ENCODE peak calls at places on chromosomes 7 and 10, in seven cellular contexts. N, B, R, I, V, D and K are unnamed samples. For H3K79me1, the result is how much of the 10 kb centered on the place peaks cover.

GRCh38 chr10:51006686-51007085 is 67.6 kb upstream of the PRKG1 start:
- DNase-seq in N (no peak), B (no peak), R (no peak), I (no peak), V (no peak), D (no peak), K (no peak)

GRCh38 chr10:98555011-98555619 is 108.4 kb upstream of the HPS1 start:
- DNase-seq in N (no peak), B (no peak), R (no peak), I (no peak), V (no peak), D (no peak), K (peak)

GRCh38 chr7:142720140-142720773 is 29.0 kb upstream of the PRSS1 start:
- DNase-seq in N (no peak), B (no peak), R (no peak), I (no peak), V (no peak), D (no peak), K (no peak)

GRCh38 chr7:47483604-47484273 is 98.2 kb downstream of the TNS3 start:
- DNase-seq in N (peak), B (peak), R (no peak), I (no peak), V (no peak), D (no peak), K (peak)

GRCh38 chr10:4213441-4213840 is 428.4 kb upstream of the KLF6 start:
- DNase-seq in N (no peak), B (peak), R (no peak), I (no peak), V (no peak), D (no peak), K (no peak)

GRCh38 chr10:126170367-126170766 is 217.9 kb downstream of the ADAM12 start:
- DNase-seq in N (no peak), B (no peak), R (no peak), I (no peak), V (no peak), D (no peak), K (no peak)

GRCh38 chr10:44132361-44133289 is 252.3 kb downstream of the CXCL12 start:
- DNase-seq in N (no peak), B (no peak), R (no peak), I (no peak), V (no peak), D (no peak), K (no peak)

GRCh38 chr10:130387936-130388580 is 251.9 kb downstream of the GLRX3 start:
- DNase-seq in N (no peak), B (no peak), R (no peak), I (no peak), V (no peak), D (no peak), K (no peak)

GRCh38 chr7:86209036-86209435 is 434.7 kb upstream of the GRM3 start:
- DNase-seq in N (no peak), B (no peak), R (no peak), I (no peak), V (peak), D (no peak), K (no peak)

GRCh38 chr10:3366043-3366442 is 193.5 kb upstream of the PITRM1 start:
- DNase-seq in N (no peak), B (no peak), R (no peak), I (no peak), V (no peak), D (no peak), K (no peak)

GRCh38 chr7:91228327-91228726 is 35.9 kb upstream of the FZD1 start:
- DNase-seq in N (no peak), B (peak), R (no peak), I (no peak), V (no peak), D (no peak), K (peak)

GRCh38 chr7:128274890-128275603 is 34.0 kb downstream of the LEP start:
- DNase-seq in N (no peak), B (no peak), R (no peak), I (no peak), V (no peak), D (no peak), K (no peak)

GRCh38 chr10:36383349-36383748 is 741.3 kb upstream of the FZD8 start:
- DNase-seq in N (no peak), B (no peak), R (no peak), I (no peak), V (no peak), D (no peak), K (no peak)

GRCh38 chr7:26307226-26307625 is 15.6 kb downstream of the SNX10 start:
- DNase-seq in N (no peak), B (peak), R (no peak), I (no peak), V (no peak), D (peak), K (peak)

GRCh38 chr7:70463332-70463938 is 668.5 kb upstream of the GALNT17 start:
- DNase-seq in N (no peak), B (no peak), R (no peak), I (no peak), V (no peak), D (no peak), K (no peak)

GRCh38 chr10:44801383-44802327 is 109.5 kb upstream of the TMEM72 start:
- DNase-seq in N (no peak), B (peak), R (no peak), I (no peak), V (no peak), D (peak), K (peak)

GRCh38 chr10:116312534-116312933 is 11.7 kb upstream of the CCDC172 start:
- DNase-seq in N (no peak), B (no peak), R (no peak), I (no peak), V (no peak), D (no peak), K (no peak)

GRCh38 chr10:72276013-72276387 is 2.3 kb downstream of the DDIT4 start:
- DNase-seq in N (no peak), B (no peak), R (no peak), I (no peak), V (no peak), D (no peak), K (no peak)

GRCh38 chr7:23594879-23595604 is 2.1 kb upstream of the CCDC126 start:
- DNase-seq in N (peak), B (no peak), R (no peak), I (no peak), V (no peak), D (peak), K (peak)

GRCh38 chr7:1487466-1487865 is 16.7 kb downstream of the INTS1 start:
- DNase-seq in N (no peak), B (no peak), R (no peak), I (no peak), V (no peak), D (no peak), K (no peak)

GRCh38 chr10:18409599-18410397 is 241.6 kb downstream of the NSUN6 start:
- DNase-seq in N (no peak), B (no peak), R (no peak), I (no peak), V (no peak), D (no peak), K (no peak)

GRCh38 chr10:18417950-18418527 is 233.3 kb downstream of the NSUN6 start:
- DNase-seq in N (no peak), B (no peak), R (no peak), I (no peak), V (no peak), D (no peak), K (no peak)

GRCh38 chr10:18419945-18420344 is 231.4 kb downstream of the NSUN6 start:
- DNase-seq in N (no peak), B (no peak), R (no peak), I (no peak), V (no peak), D (peak), K (no peak)

GRCh38 chr10:18418579-18419210 is 232.7 kb downstream of the NSUN6 start:
- DNase-seq in N (no peak), B (peak), R (no peak), I (no peak), V (no peak), D (peak), K (no peak)

DNA sequence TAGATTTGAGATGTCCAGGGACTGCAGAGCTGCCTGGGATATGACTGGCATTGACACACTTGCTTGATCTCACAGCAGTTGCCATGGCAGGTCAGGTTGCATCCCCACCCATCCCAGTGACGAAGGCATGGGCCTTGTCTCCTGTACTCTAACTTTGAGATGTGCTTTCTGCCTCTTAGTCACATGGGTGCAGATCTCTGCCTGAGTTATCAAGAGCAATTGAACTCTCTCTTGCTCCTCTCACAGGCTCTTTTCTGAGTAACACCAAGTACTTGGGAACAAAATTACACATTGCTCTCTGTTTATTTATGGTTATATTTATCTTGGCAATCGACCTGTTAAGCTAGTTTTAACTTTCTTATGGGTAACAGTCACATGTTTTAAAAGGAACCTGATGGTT is 237.3 kb downstream of the NSUN6 start:
- DNase-seq in N (no peak), B (peak), R (no peak), I (no peak), V (no peak), D (no peak), K (no peak)
- H3K18ac ChIP-seq in N (no peak), B (peak), R (no peak), I (peak), V (no peak), D (no peak), K (no peak)

GRCh38 chr7:119963654-119964053 is 309.3 kb upstream of the KCND2 start:
- DNase-seq in N (no peak), B (no peak), R (no peak), I (no peak), V (no peak), D (no peak), K (peak)
- H2BK5ac ChIP-seq in N (no peak), B (peak), R (no peak), I (no peak), V (no peak), D (no peak), K (no peak)

DNA sequence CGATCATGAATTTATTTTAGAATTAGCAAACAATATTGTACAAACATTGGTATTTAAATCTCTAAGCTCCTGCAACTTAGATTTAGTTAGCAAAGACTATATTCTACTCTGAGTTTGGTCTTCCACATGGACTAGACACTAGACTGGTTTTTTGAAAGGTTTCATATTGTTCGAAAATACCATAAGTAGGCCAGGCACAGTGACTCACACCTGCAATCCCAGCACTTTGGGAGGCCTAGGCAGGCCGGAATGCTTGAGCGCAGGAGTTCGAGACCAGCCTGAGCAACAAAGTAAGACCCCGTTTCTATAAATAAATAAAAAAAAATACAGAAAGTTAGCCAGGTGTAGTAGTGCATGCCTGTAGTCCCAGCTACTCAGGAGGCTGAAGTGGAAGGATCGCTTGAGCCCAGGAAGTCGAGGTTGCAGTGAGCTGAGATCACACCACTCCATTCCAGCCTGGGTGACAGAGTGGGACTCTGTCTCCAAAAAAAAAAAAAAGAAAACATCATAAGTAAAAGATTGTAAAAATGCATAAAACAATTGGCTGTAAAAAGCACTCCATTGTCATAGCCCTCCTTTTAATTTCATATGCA is 73.1 kb downstream of the ABCC2 start:
- DNase-seq in N (no peak), B (no peak), R (no peak), I (no peak), V (no peak), D (no peak), K (no peak)
- H3K79me1 ChIP-seq in N (under half), B (under half), R (under half), I (under half), V (under half), D (under half), K (under half)

DNA sequence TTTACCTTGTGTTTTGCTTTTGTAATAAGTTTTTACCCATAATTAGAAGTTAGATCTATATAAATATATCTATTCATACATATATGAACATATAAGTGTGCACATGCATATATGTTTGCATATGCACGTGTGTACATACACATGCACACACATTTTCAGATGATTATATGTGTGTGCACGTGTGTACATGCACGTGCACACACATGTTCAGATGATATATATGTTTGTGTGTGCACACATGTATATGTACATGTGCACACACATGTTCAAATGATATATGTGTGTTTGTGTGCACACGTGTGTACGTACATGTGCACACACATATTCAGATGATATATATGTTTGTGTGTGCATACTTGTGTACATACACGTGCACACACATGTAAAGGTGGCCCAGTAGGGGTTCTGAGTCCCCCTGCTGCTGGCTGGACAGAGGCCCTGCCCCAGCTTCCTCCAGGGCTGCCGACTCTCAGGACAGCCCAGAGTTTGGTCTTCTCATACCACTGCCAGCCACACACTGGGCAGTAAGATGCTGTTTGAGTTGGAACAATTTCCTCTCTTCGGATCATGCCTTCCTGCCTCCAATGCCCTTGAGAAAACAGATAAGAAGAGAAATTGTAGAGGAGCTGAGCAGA is 252.3 kb upstream of the PPP2R2D start:
- DNase-seq in N (no peak), B (no peak), R (no peak), I (no peak), V (no peak), D (no peak), K (no peak)
- H3K18ac ChIP-seq in N (no peak), B (no peak), R (no peak), I (no peak), V (no peak), D (no peak), K (no peak)

DNA sequence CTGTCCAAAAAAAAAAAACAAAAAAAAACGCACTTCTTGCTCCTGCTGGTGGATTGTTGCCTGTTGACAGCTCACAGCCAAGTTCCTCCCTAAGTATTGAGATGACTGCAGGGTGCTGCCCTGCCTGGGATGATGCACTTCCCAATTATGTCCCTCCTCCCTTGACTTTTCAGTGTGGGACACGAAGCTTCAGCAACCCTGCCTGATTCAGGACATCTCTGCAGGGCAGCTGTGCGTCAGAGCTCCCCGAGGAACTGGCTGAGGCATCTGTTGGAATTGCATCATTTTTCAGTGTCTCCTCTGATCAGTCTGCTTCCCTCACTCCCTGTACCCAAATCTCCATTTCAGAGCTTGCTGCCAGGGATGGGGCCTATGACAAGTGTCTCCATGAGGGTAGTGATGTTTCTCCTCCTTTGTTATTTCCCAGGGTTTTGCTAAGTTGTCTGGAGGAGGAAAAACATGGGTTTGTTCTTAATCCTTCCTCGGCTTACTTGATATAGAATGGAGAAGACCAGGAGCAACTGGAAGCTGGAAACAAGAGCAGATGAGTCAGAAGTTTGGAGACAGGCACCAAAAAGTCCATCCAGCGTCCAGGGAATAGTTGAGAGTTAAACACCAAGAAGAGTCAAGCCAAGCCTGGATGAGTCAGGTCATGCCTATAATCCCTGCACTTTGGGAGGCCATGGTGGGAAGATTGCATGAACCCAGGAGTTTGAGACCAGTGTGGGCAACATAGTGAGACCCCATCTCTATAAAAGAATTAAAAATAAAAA is 355.1 kb downstream of the GALNT17 start:
- DNase-seq in N (peak), B (no peak), R (no peak), I (no peak), V (no peak), D (peak), K (peak)
- H2BK5ac ChIP-seq in N (no peak), B (no peak), R (peak), I (no peak), V (no peak), D (no peak), K (no peak)

GRCh38 chr7:135405969-135406368 is 103.9 kb downstream of the CNOT4 start:
- DNase-seq in N (no peak), B (no peak), R (no peak), I (no peak), V (no peak), D (no peak), K (no peak)

GRCh38 chr7:135406908-135407307 is 103.0 kb downstream of the CNOT4 start:
- DNase-seq in N (no peak), B (peak), R (no peak), I (no peak), V (no peak), D (no peak), K (no peak)

GRCh38 chr7:135407884-135408283 is 102.0 kb downstream of the CNOT4 start:
- DNase-seq in N (no peak), B (no peak), R (no peak), I (no peak), V (no peak), D (no peak), K (no peak)

DNA sequence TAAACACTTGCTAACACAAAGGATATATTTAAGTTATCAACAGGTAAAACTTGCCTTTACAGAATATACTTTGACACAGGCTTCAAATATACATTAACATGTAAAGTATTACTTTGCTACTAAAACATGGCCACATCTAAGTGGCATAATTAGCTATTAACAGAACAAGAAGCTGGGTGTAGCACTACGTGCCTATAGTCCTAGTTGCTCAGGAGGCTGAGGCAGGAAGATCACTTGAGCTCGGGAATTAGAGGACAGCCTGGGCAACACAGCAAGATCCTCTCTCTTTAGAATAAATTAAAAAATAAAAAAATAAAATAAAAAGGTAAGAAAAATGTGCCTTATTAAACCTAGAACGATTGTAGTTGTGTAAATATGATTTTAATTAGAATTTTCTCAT is 106.6 kb downstream of the CNOT4 start:
- DNase-seq in N (no peak), B (no peak), R (no peak), I (no peak), V (no peak), D (no peak), K (no peak)
- H3K79me1 ChIP-seq in N (under half), B (under half), R (under half), I (under half), V (under half), D (under half), K (under half)

DNA sequence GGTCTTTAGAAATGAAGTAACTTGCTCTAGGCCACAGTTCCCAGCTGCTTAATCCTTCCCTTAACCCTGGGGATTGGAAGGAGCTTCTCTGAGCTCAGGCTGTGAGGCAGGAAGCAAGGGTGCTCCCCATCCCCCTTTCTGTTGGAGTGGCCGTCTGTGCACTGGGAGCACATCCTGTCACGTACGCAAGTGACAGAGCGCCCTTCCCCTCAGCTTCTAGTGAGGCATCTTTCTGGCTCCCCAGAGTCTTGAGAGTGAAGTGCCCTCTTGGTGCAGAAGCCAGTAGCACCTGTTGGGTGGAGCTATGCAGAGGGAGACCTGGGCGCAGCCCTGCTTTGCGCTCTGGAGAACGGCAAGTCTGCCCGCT is 47.8 kb downstream of the SHH start:
- DNase-seq in N (no peak), B (no peak), R (no peak), I (no peak), V (no peak), D (no peak), K (no peak)
- H3K18ac ChIP-seq in N (no peak), B (no peak), R (no peak), I (no peak), V (no peak), D (no peak), K (peak)